ENCODE peak calls at places on chromosomes 6 and 20, in ten cellular contexts. M, F, W, O, R, Y, N, J, S and U are unnamed samples.

GRCh38 chr20:35617397-35618031 is 1.9 kb downstream of the SPAG4 start:
- DNase-seq in J (peak; percentile 56), R (peak; percentile 43), M (peak; percentile 72), N (peak; percentile 89), Y (peak; percentile 64), S (peak; percentile 77), O (peak; percentile 15), W (peak; percentile 56), F (no peak), U (peak; percentile 86)

GRCh38 chr20:22525069-22525820 is 59.1 kb downstream of the FOXA2 start:
- DNase-seq in M (no peak), F (no peak), N (no peak), W (no peak), O (no peak), S (no peak), R (no peak), Y (no peak), J (no peak), U (no peak)

GRCh38 chr6:41789937-41790502 is 2.5 kb downstream of the TOMM6 start:
- DNase-seq in S (no peak), Y (no peak), N (no peak), O (no peak), F (no peak), W (no peak), R (no peak), M (no peak), J (no peak), U (no peak)

GRCh38 chr6:121670511-121670910 is 235.1 kb downstream of the GJA1 start:
- DNase-seq in Y (no peak), R (no peak), F (no peak), N (no peak), J (no peak), W (no peak), O (no peak), S (no peak), M (no peak), U (no peak)

GRCh38 chr6:158284340-158285210 is 27.7 kb upstream of the TULP4 start:
- DNase-seq in J (peak; percentile 36), Y (no peak), S (peak; percentile 55), W (no peak), F (no peak), M (peak; percentile 66), N (no peak), O (peak; percentile 22), R (no peak), U (no peak)

GRCh38 chr6:21826031-21826430 is 232.5 kb downstream of the SOX4 start:
- DNase-seq in R (no peak), M (no peak), F (peak; percentile 39), O (no peak), S (peak; percentile 30), N (no peak), J (peak; percentile 33), W (no peak), Y (no peak), U (no peak)

GRCh38 chr6:89050697-89051096 is 29.9 kb upstream of the PNRC1 start:
- DNase-seq in Y (no peak), N (no peak), M (no peak), R (no peak), W (no peak), O (no peak), J (no peak), F (no peak), S (no peak), U (no peak)

GRCh38 chr6:55293116-55293515 is 34.2 kb upstream of the GFRAL start:
- DNase-seq in J (no peak), N (no peak), S (peak; percentile 5), W (no peak), O (no peak), Y (no peak), R (no peak), M (no peak), F (no peak), U (no peak)

GRCh38 chr20:45592574-45593189 is 13.6 kb upstream of the WFDC8 start:
- DNase-seq in N (no peak), F (no peak), Y (no peak), J (no peak), O (peak; percentile 21), M (no peak), S (peak; percentile 11), R (no peak), W (no peak), U (no peak)

GRCh38 chr6:149567846-149568585 is 1.8 kb downstream of the GINM1 start:
- DNase-seq in S (no peak), F (no peak), R (no peak), W (no peak), N (no peak), J (no peak), Y (no peak), O (no peak), M (no peak), U (no peak)

GRCh38 chr20:57392512-57393271 is 1.5 kb downstream of the RBM38 start:
- DNase-seq in J (peak; percentile 65), O (peak; percentile 95), M (peak; percentile 69), R (peak; percentile 72), Y (peak; percentile 95), W (peak; percentile 69), N (peak; percentile 96), F (no peak), S (no peak), U (no peak)

GRCh38 chr20:57394087-57395082 is 3.2 kb downstream of the RBM38 start:
- DNase-seq in N (peak; percentile 78), F (no peak), S (no peak), J (no peak), W (no peak), O (no peak), M (peak; percentile 65), Y (peak; percentile 35), R (no peak), U (peak; percentile 15)

GRCh38 chr20:57392130-57392445 is 892 bp downstream of the RBM38 start:
- DNase-seq in O (no peak), N (no peak), R (no peak), F (no peak), S (no peak), Y (peak; percentile 50), J (no peak), W (no peak), M (no peak), U (no peak)

GRCh38 chr20:57395111-57395959 is 4.1 kb downstream of the RBM38 start:
- DNase-seq in Y (peak; percentile 42), O (no peak), F (no peak), N (peak; percentile 89), S (peak; percentile 40), R (peak; percentile 82), J (no peak), W (no peak), M (peak; percentile 68), U (peak; percentile 65)

DNA sequence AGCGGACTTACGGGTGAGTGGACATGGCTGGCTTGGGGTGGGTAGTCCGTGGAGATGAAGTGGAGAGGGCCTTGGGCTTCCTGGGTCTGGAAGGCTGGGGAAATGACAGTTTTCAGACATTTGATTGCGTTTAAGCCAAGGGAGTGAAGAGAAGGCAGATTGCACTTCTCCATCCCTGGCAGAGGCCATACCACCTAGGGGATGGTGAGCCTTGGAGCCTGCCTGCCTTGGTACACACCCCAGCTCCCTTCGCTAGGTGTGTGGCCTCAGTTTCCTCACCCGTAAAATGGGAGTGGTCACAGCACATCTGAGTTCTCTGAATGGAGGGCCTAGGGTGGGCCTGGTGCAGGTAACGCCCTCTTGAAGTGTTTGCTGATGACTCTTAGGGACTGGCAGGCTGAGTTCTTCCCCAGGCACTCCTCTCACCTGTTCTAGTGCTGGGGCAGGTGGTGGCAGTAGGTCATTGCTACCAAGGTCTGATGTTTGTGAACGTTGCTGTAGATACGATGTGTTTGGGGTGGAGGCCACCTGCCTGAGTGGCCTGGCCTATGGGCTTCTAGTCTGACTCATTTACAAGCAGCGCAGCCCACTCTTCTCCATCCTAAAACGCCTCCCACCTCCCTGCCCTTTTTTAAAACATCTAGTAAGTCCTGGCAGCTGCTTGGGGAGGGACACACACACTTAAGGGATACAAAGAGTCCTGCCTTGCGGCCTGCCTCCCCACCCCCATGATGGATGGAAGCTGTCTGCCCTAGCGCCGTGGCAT is 2.3 kb downstream of the RBM38 start:
- DNase-seq in O (no peak), S (no peak), Y (peak; percentile 47), R (no peak), W (no peak), N (peak; percentile 72), J (no peak), F (no peak), M (no peak), U (no peak)
- H3K27ac ChIP-seq in O (peak overlapping the region; percentile 84), S (peak overlapping the region; percentile 93), Y (peak overlapping the region; percentile 96), R (peak overlapping the region; percentile 88), W (no peak overlapping the region), N (peak overlapping the region; percentile 97), J (no peak overlapping the region), F (no peak overlapping the region), M (peak overlapping the region; percentile 42), U (no peak overlapping the region)

DNA sequence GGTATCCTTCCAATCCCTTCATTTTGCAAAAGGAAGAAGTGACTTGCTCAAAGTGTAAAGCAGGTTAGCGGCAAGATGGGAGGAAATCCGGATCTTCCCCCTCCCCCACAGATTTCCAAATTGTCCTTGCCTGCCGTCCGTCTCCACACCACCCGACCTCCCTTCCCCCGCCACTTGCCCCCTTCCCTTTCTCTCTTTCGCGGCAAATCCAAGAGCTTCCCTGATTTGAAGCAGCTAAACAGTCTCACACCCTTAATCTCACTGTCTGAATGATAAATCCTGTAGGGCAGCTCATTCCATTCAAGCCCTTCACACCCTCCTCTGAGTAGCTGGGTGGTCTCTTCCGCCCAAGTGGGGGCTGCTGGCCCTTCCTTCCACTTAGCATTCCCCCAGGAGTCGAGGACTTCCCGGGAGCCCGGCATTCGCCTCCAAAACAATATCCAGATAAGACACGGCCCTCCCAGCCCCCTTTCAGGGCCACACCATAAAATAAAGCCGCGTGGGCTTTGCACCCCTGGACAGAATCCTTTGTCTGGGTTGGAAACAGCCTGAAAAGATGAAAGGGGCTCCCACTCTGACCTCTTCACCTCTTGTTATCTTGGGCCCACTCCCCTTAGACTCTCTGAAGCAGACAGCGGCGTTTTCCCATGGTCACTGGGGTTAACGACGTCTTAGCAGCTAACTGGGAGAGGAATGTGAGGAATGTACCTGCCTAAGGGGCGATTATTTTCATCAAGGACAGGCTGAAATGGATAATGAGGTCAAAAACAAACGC is 44.0 kb upstream of the PIM1 start:
- DNase-seq in Y (no peak), R (no peak), O (no peak), F (peak; percentile 74), M (no peak), N (no peak), S (peak; percentile 84), J (no peak), W (no peak), U (no peak)
- H3K4me3 ChIP-seq in Y (no peak overlapping the region), R (no peak overlapping the region), O (no peak overlapping the region), F (peak overlapping the region; percentile 36), M (no peak overlapping the region), N (no peak overlapping the region), S (peak overlapping the region; percentile 17), J (no peak overlapping the region), W (no peak overlapping the region), U (peak overlapping the region; percentile 17)

DNA sequence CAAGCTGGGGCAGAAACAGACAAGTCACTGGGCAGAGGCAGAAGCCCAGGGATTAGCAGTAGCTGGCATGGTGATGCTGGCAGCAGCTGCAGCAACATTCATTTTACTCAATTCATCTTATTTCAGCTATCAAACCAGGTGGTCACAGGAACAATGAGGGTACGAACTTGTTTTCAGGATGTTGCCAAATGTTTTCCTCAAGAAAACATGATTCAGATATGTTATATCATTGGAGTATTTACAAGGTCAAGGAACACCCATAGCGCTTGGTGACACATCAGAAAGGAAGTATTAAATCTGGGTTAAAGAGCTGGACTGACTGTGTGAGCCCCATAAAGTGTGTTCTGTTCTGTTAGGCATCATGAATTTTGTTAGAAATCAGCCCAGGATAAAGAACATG is 456.9 kb upstream of the ID4 start:
- DNase-seq in J (no peak), R (no peak), M (no peak), N (no peak), Y (no peak), O (no peak), F (no peak), S (no peak), W (no peak), U (no peak)
- H3K27ac ChIP-seq in J (no peak overlapping the region), R (no peak overlapping the region), M (no peak overlapping the region), N (no peak overlapping the region), Y (no peak overlapping the region), O (no peak overlapping the region), F (no peak overlapping the region), S (no peak overlapping the region), W (no peak overlapping the region), U (no peak overlapping the region)

GRCh38 chr6:36386495-36387439 is 702 bp downstream of the ETV7 start:
- DNase-seq in F (peak; percentile 21), W (peak; percentile 41), S (no peak), J (peak; percentile 44), Y (peak; percentile 53), N (no peak), M (peak; percentile 69), R (peak; percentile 31), O (peak; percentile 21), U (peak; percentile 63)
- H3K4me3 ChIP-seq in F (peak overlapping the region; percentile 60), W (peak overlapping the region; percentile 70), S (peak overlapping the region; percentile 7), J (peak overlapping the region; percentile 68), Y (peak overlapping the region; percentile 89), N (peak overlapping the region; percentile 64), M (peak overlapping the region; percentile 78), R (peak overlapping the region; percentile 46), O (peak overlapping the region; percentile 94), U (peak overlapping the region; percentile 43)